ENCODE peak calls at places on chromosome 7, in four cellular contexts. Z is AG09309, J is bronchial epithelial cell, A is body of pancreas. P is an unnamed sample.

GRCh38 chr7:29106128-29106988 is 40.0 kb downstream of the CPVL start:
- DNase-seq in A (peak; percentile 44), Z (peak; percentile 37), J (peak; percentile 65), P (peak; percentile 74)

GRCh38 chr7:101690061-101690460 is 61.0 kb upstream of the MYL10 start:
- DNase-seq in A (no peak), J (peak; percentile 26), Z (no peak), P (peak; percentile 73)

GRCh38 chr7:155660059-155660757 is 15.7 kb downstream of the RBM33 start:
- DNase-seq in J (peak; percentile 36), Z (no peak), A (no peak), P (no peak)

GRCh38 chr7:42151309-42151708 is 85.7 kb downstream of the GLI3 start:
- DNase-seq in Z (no peak), J (no peak), A (no peak), P (no peak)

GRCh38 chr7:6306471-6306870 is 34.0 kb upstream of the CYTH3 start:
- DNase-seq in A (no peak), Z (no peak), J (peak; percentile 88), P (peak; percentile 90)

GRCh38 chr7:105675873-105676484 is 94.7 kb upstream of the EFCAB10 start:
- DNase-seq in J (no peak), A (peak; percentile 39), Z (no peak), P (no peak)

GRCh38 chr7:6652446-6653011 is 15.4 kb downstream of the ZNF316 start:
- DNase-seq in J (no peak), A (no peak), Z (no peak), P (no peak)

GRCh38 chr7:82050134-82050533 is 280.3 kb upstream of the HGF start:
- DNase-seq in J (peak; percentile 88), Z (peak; percentile 77), A (no peak), P (peak; percentile 93)

GRCh38 chr7:154911862-154912261 is 91.1 kb downstream of the PAXIP1 start:
- DNase-seq in J (no peak), Z (no peak), A (no peak), P (no peak)

GRCh38 chr7:44973610-44974401 is 5.0 kb downstream of the MYO1G start:
- DNase-seq in A (peak; percentile 77), Z (no peak), J (no peak), P (no peak)

GRCh38 chr7:44595934-44596635 is 10.3 kb upstream of the OGDH start:
- DNase-seq in J (no peak), A (no peak), Z (no peak), P (peak; percentile 88)

GRCh38 chr7:47228386-47229014 is 353.4 kb downstream of the TNS3 start:
- DNase-seq in Z (no peak), A (no peak), J (no peak), P (no peak)

GRCh38 chr7:70614237-70614984 is 517.5 kb upstream of the GALNT17 start:
- DNase-seq in A (peak; percentile 79), J (peak; percentile 35), Z (no peak), P (peak; percentile 35)

GRCh38 chr7:144786522-144786921 is 49.3 kb downstream of the TPK1 start:
- DNase-seq in A (no peak), J (no peak), Z (no peak), P (no peak)

GRCh38 chr7:5425507-5426225 is 2.0 kb upstream of the TNRC18 start:
- DNase-seq in A (peak; percentile 79), J (peak; percentile 76), Z (peak; percentile 77), P (peak; percentile 84)

GRCh38 chr7:20793258-20793657 is 6.6 kb upstream of the SP8 start:
- DNase-seq in J (no peak), A (no peak), Z (no peak), P (no peak)

GRCh38 chr7:129829677-129830631 is 122.8 kb downstream of the UBE2H start:
- DNase-seq in A (peak; percentile 70), Z (peak; percentile 48), J (peak; percentile 71), P (peak; percentile 75)

GRCh38 chr7:2520808-2521146 is 1.2 kb downstream of the LFNG start:
- DNase-seq in Z (no peak), A (peak; percentile 33), J (no peak), P (peak; percentile 30)

GRCh38 chr7:79787623-79788022 is 334.2 kb upstream of the MAGI2 start:
- DNase-seq in A (no peak), J (no peak), Z (peak; percentile 27), P (peak; percentile 1)

GRCh38 chr7:25669954-25670841 is 441.9 kb upstream of the NPVF start:
- DNase-seq in J (peak; percentile 1), A (peak; percentile 21), Z (no peak), P (peak; percentile 7)

GRCh38 chr7:15829689-15830088 is 143.2 kb upstream of the MEOX2 start:
- DNase-seq in A (peak; percentile 9), J (no peak), Z (no peak), P (no peak)

GRCh38 chr7:65800890-65801341 is 72.0 kb upstream of the VKORC1L1 start:
- DNase-seq in Z (no peak), J (peak; percentile 15), A (no peak), P (no peak)

GRCh38 chr7:64463636-64464375 is 99.1 kb downstream of the ZNF680 start:
- DNase-seq in A (peak; percentile 70), J (peak; percentile 5), Z (peak; percentile 4), P (peak; percentile 50)

GRCh38 chr7:5332579-5332978 is 49.8 kb downstream of the SLC29A4 start:
- DNase-seq in Z (no peak), A (no peak), J (no peak), P (no peak)

GRCh38 chr7:87059525-87060287 is at the start of gene ELAPOR2:
- DNase-seq in Z (no peak), J (peak; percentile 10), A (peak; percentile 81), P (no peak)

GRCh38 chr7:30893357-30893756 is 18.3 kb upstream of the AQP1 start:
- DNase-seq in A (peak; percentile 76), Z (no peak), J (no peak), P (peak; percentile 28)

GRCh38 chr7:111137296-111138195 is 46.6 kb downstream of the LRRN3 start:
- DNase-seq in A (no peak), J (peak; percentile 35), Z (no peak), P (no peak)

GRCh38 chr7:146956323-146956722 is 839.7 kb downstream of the CNTNAP2 start:
- DNase-seq in Z (no peak), J (no peak), A (no peak), P (no peak)

GRCh38 chr7:148255333-148255732 is 335.2 kb upstream of the C7orf33 start:
- DNase-seq in Z (no peak), A (no peak), J (no peak), P (peak; percentile 1)

GRCh38 chr7:117133125-117133524 is 179.8 kb downstream of the ST7 start:
- DNase-seq in A (no peak), Z (no peak), J (no peak), P (no peak)

GRCh38 chr7:79298145-79298760 is 155.2 kb downstream of the MAGI2 start:
- DNase-seq in J (peak; percentile 71), Z (peak; percentile 51), A (peak; percentile 15), P (peak; percentile 66)

GRCh38 chr7:6165075-6165474 is 107.3 kb downstream of the CYTH3 start:
- DNase-seq in A (no peak), J (no peak), Z (no peak), P (no peak)